ENCODE peak calls at places on chromosomes 13 and 19, in eight cellular contexts. M is fibroblast of lung, O is nephron progenitor cell, L is Calu3, D is IMR-90, V is uterus, U is anterior cingulate cortex, R is AML-193. B is an unnamed sample.

GRCh38 chr19:33464733-33465115 is 56.9 kb downstream of the PEPD start:
- DNase-seq in V (no peak), D (no peak), R (no peak), L (no peak), M (no peak), U (no peak), O (no peak), B (no peak)

GRCh38 chr13:81872581-81872980 is 1531.7 kb upstream of the SPRY2 start:
- DNase-seq in O (peak; percentile 2), M (no peak), D (no peak), V (no peak), L (peak; percentile 3), R (no peak), U (no peak), B (no peak)

GRCh38 chr13:26482451-26483197 is 74.9 kb upstream of the WASF3 start:
- DNase-seq in O (peak; percentile 75), R (peak; percentile 68), L (peak; percentile 59), U (no peak), D (peak; percentile 74), M (peak; percentile 62), V (peak; percentile 62), B (peak; percentile 32)

GRCh38 chr13:51729853-51730553 is 74.0 kb downstream of the DHRS12 start:
- DNase-seq in D (peak; percentile 90), U (no peak), O (no peak), M (peak; percentile 88), R (no peak), L (peak; percentile 34), V (peak; percentile 75), B (no peak)

GRCh38 chr13:93559718-93560117 is 333.1 kb downstream of the GPC6 start:
- DNase-seq in V (no peak), R (no peak), D (peak; percentile 84), U (no peak), M (peak; percentile 91), O (no peak), L (peak; percentile 0), B (no peak)

GRCh38 chr19:18396471-18397241 is 766 bp downstream of the LRRC25 start:
- DNase-seq in M (no peak), R (no peak), U (no peak), L (no peak), V (no peak), D (no peak), O (no peak), B (no peak)

GRCh38 chr13:59230484-59231264 is 933.1 kb downstream of the DIAPH3 start:
- DNase-seq in V (no peak), L (no peak), D (no peak), O (no peak), M (no peak), R (no peak), U (no peak), B (no peak)

GRCh38 chr13:49655906-49656305 is 27.6 kb downstream of the ARL11 start:
- DNase-seq in R (no peak), O (no peak), U (no peak), D (peak; percentile 56), V (no peak), M (peak; percentile 11), L (no peak), B (no peak)

GRCh38 chr19:13817018-13817614 is 21.9 kb downstream of the ZSWIM4 start:
- DNase-seq in O (peak; percentile 69), U (no peak), L (no peak), V (no peak), R (no peak), M (no peak), D (no peak), B (no peak)

GRCh38 chr19:17755977-17756670 is 4.8 kb downstream of the FCHO1 start:
- DNase-seq in V (no peak), M (peak; percentile 69), O (peak; percentile 84), D (peak; percentile 50), U (peak; percentile 75), L (peak; percentile 39), R (no peak), B (no peak)

GRCh38 chr13:48437381-48437780 is 24.5 kb upstream of the LPAR6 start:
- DNase-seq in O (no peak), D (peak; percentile 45), L (peak; percentile 9), U (peak; percentile 21), M (peak; percentile 70), R (no peak), V (peak; percentile 50), B (no peak)

GRCh38 chr19:4232614-4233281 is 3.4 kb downstream of the EBI3 start:
- DNase-seq in M (no peak), R (no peak), O (no peak), D (no peak), V (no peak), U (no peak), L (no peak), B (no peak)

B was measured in GF-D8.